ENCODE peak calls at places on chromosomes 13 and 19, in four cellular contexts. One of them, this sample, is unnamed.

GRCh38 chr13:29548722-29549446 is 46.6 kb downstream of the SLC7A1 start:
- DNase-seq in naive thymus-derived CD4-positive, alpha-beta T cell: no peak
- DNase-seq in mesenchymal stem cell: peak
- DNase-seq in keratinocyte: no peak
- DNase-seq in this sample: peak

GRCh38 chr19:5038631-5039271 is 69.8 kb downstream of the KDM4B start:
- DNase-seq in naive thymus-derived CD4-positive, alpha-beta T cell: no peak
- DNase-seq in mesenchymal stem cell: peak
- DNase-seq in keratinocyte: no peak
- DNase-seq in this sample: no peak

GRCh38 chr19:40283414-40284250 is 1.5 kb downstream of the AKT2 start:
- DNase-seq in naive thymus-derived CD4-positive, alpha-beta T cell: no peak
- DNase-seq in mesenchymal stem cell: peak
- DNase-seq in keratinocyte: no peak
- DNase-seq in this sample: no peak

GRCh38 chr13:22002893-22003292 is 332.0 kb downstream of the FGF9 start:
- DNase-seq in naive thymus-derived CD4-positive, alpha-beta T cell: no peak
- DNase-seq in mesenchymal stem cell: no peak
- DNase-seq in keratinocyte: no peak
- DNase-seq in this sample: no peak

GRCh38 chr19:6692027-6692426 is 22.1 kb upstream of the TNFSF14 start:
- DNase-seq in naive thymus-derived CD4-positive, alpha-beta T cell: no peak
- DNase-seq in mesenchymal stem cell: no peak
- DNase-seq in keratinocyte: no peak
- DNase-seq in this sample: no peak

GRCh38 chr19:55654833-55655647 is at the start of gene U2AF2:
- DNase-seq in naive thymus-derived CD4-positive, alpha-beta T cell: peak
- DNase-seq in mesenchymal stem cell: peak
- DNase-seq in keratinocyte: peak
- DNase-seq in this sample: peak

GRCh38 chr13:50909605-50910482 is at the start of gene RNASEH2B:
- DNase-seq in naive thymus-derived CD4-positive, alpha-beta T cell: peak
- DNase-seq in mesenchymal stem cell: peak
- DNase-seq in keratinocyte: no peak
- DNase-seq in this sample: peak

GRCh38 chr19:2702170-2703076 is at the start of gene GNG7:
- DNase-seq in naive thymus-derived CD4-positive, alpha-beta T cell: peak
- DNase-seq in mesenchymal stem cell: peak
- DNase-seq in keratinocyte: peak
- DNase-seq in this sample: peak

GRCh38 chr19:17641181-17641580 is 47.0 kb downstream of the UNC13A start:
- DNase-seq in naive thymus-derived CD4-positive, alpha-beta T cell: no peak
- DNase-seq in mesenchymal stem cell: no peak
- DNase-seq in keratinocyte: no peak
- DNase-seq in this sample: no peak

GRCh38 chr13:25085125-25085742 is 10.7 kb upstream of the PABPC3 start:
- DNase-seq in naive thymus-derived CD4-positive, alpha-beta T cell: no peak
- DNase-seq in mesenchymal stem cell: peak
- DNase-seq in keratinocyte: no peak
- DNase-seq in this sample: peak

GRCh38 chr13:97121894-97122293 is 100.2 kb upstream of the MBNL2 start:
- DNase-seq in naive thymus-derived CD4-positive, alpha-beta T cell: no peak
- DNase-seq in mesenchymal stem cell: peak
- DNase-seq in keratinocyte: no peak
- DNase-seq in this sample: peak

GRCh38 chr19:46480409-46480808 is 9.0 kb upstream of the PNMA8A start:
- DNase-seq in naive thymus-derived CD4-positive, alpha-beta T cell: no peak
- DNase-seq in mesenchymal stem cell: peak
- DNase-seq in keratinocyte: no peak
- DNase-seq in this sample: peak

GRCh38 chr13:91135376-91135775 is 212.1 kb upstream of the MIR17HG start:
- DNase-seq in naive thymus-derived CD4-positive, alpha-beta T cell: no peak
- DNase-seq in mesenchymal stem cell: no peak
- DNase-seq in keratinocyte: no peak
- DNase-seq in this sample: no peak

GRCh38 chr19:45340232-45340898 is at the start of gene KLC3:
- DNase-seq in naive thymus-derived CD4-positive, alpha-beta T cell: peak
- DNase-seq in mesenchymal stem cell: no peak
- DNase-seq in keratinocyte: no peak
- DNase-seq in this sample: no peak

GRCh38 chr13:50410921-50411712 is 395.9 kb downstream of the KCNRG start:
- DNase-seq in naive thymus-derived CD4-positive, alpha-beta T cell: no peak
- DNase-seq in mesenchymal stem cell: peak
- DNase-seq in keratinocyte: peak
- DNase-seq in this sample: peak

GRCh38 chr13:29448124-29448685 is 147.3 kb downstream of the SLC7A1 start:
- DNase-seq in naive thymus-derived CD4-positive, alpha-beta T cell: no peak
- DNase-seq in mesenchymal stem cell: no peak
- DNase-seq in keratinocyte: no peak
- DNase-seq in this sample: no peak

GRCh38 chr13:42544246-42544915 is 29.6 kb upstream of the TNFSF11 start:
- DNase-seq in naive thymus-derived CD4-positive, alpha-beta T cell: no peak
- DNase-seq in mesenchymal stem cell: peak
- DNase-seq in keratinocyte: no peak
- DNase-seq in this sample: no peak

GRCh38 chr13:71169125-71169524 is 697.9 kb downstream of the DACH1 start:
- DNase-seq in naive thymus-derived CD4-positive, alpha-beta T cell: no peak
- DNase-seq in mesenchymal stem cell: no peak
- DNase-seq in keratinocyte: no peak
- DNase-seq in this sample: no peak

GRCh38 chr19:31439270-31439573 is 90.0 kb upstream of the TSHZ3 start:
- DNase-seq in naive thymus-derived CD4-positive, alpha-beta T cell: no peak
- DNase-seq in mesenchymal stem cell: no peak
- DNase-seq in keratinocyte: no peak
- DNase-seq in this sample: no peak